ENCODE peak calls at places on chromosomes 16 and 17, in four cellular contexts. E is tibial artery, J is prostate gland, U is endodermal cell. G is an unnamed sample.

GRCh38 chr16:5328546-5328945 is 231.0 kb upstream of the EEF2KMT start:
- DNase-seq in J (no peak), E (no peak), U (no peak), G (no peak)

GRCh38 chr16:14056970-14057369 is 14.1 kb upstream of the MRTFB start:
- DNase-seq in E (no peak), J (no peak), U (no peak), G (no peak)

GRCh38 chr17:76867578-76868175 is 527 bp upstream of the MGAT5B start:
- DNase-seq in E (no peak), J (no peak), U (peak), G (no peak)

GRCh38 chr17:82245144-82246039 is 16.6 kb downstream of the SLC16A3 start:
- DNase-seq in E (no peak), U (peak), J (no peak), G (peak)

GRCh38 chr17:4719684-4720221 is 9.3 kb downstream of the ARRB2 start:
- DNase-seq in U (no peak), E (no peak), J (no peak), G (peak)

GRCh38 chr16:83470406-83470805 is 337.4 kb upstream of the HSBP1 start:
- DNase-seq in U (no peak), J (no peak), E (no peak), G (no peak)

GRCh38 chr17:49633762-49634486 is 44.0 kb downstream of the SPOP start:
- DNase-seq in E (no peak), U (no peak), J (no peak), G (no peak)

GRCh38 chr17:7997186-7997585 is 5.2 kb upstream of the GUCY2D start:
- DNase-seq in E (no peak), J (no peak), U (peak), G (no peak)

GRCh38 chr17:31427684-31428083 is 36.2 kb downstream of the RAB11FIP4 start:
- DNase-seq in U (peak), J (no peak), E (no peak), G (no peak)

GRCh38 chr17:39754161-39754957 is 16.6 kb downstream of the GRB7 start:
- DNase-seq in J (peak), E (peak), U (peak), G (peak)

DNA sequence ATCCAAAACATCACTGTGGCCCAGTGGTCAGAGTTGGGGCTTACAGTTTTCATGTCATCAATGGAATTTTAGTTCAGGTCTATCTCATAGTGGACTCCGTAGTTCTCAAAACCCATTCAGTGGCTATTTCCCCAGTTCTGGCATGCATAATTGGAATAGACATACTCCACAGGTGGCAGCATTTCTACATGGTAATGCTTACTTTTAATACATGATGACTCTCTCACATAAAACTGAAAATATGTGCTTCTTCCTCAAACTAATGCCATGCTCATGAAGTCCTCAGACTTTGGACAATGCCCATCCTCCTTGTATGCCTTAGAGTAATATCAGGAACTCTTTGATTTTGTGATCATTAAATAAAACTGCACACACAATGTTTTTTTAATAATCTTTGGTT is 857.4 kb upstream of the GOT2 start:
- DNase-seq in J (no peak), E (no peak), U (no peak), G (no peak)
- TF ChIP-seq CTCF in J (no peak), E (no peak), U (no peak), G (no peak)

DNA sequence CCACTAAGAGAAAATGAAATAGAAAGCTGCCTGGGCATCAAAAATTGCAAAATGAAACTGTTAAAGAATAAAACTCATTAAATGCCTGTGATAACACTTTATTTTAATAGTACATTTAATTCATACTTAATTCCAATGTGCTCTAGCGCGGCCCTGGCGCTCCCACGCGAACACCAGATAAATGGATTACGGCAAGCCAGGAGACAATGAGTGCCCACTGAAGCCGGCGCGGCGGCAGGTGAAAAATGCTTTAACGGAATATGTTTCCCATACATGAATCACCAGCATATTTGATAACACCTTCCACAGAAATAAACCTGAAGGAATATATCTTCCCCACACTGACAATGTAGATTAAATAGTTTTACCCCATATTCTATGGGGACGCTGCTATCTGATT is 245.5 kb downstream of the RBFOX3 start:
- DNase-seq in U (no peak), J (no peak), E (no peak), G (no peak)
- H3K4me3 ChIP-seq in U (no peak), J (no peak), E (no peak), G (no peak)

GRCh38 chr17:66939461-66940114 is 24.9 kb upstream of the CACNG4 start:
- DNase-seq in E (no peak), J (no peak), U (peak), G (no peak)
- TF ChIP-seq CTCF in E (no peak), J (no peak), U (no peak), G (no peak)

GRCh38 chr16:79380990-79381389 is 219.5 kb downstream of the MAF start:
- DNase-seq in J (no peak), E (no peak), U (no peak), G (no peak)
- H3K4me3 ChIP-seq in J (no peak), E (no peak), U (no peak), G (no peak)

DNA sequence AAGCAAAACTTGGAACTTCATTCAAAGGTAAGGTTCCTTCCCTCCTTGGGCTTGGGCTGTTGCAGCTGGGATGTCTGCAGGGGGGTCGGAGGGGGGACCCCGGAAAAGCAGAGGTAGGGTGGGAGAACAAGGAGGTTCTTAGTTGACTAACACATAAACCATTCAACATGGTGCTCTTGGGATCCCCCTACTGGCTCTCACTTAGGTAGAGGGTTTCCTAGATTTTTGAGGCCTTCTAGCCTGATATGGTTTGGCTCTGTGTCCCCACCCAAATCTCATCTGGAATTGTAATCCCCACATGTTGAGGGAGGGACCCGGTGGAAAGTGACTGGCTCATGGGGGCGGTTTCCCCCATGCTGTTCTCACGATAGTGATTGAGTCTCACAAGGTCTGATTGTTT is 93.9 kb downstream of the RGS9 start:
- DNase-seq in J (no peak), U (no peak), E (no peak), G (no peak)
- TF ChIP-seq CTCF in J (no peak), U (no peak), E (no peak), G (no peak)

GRCh38 chr16:4232541-4233386 is 9.1 kb downstream of the SRL start:
- DNase-seq in E (no peak), U (no peak), J (no peak), G (no peak)
- H3K4me3 ChIP-seq in E (no peak), U (no peak), J (no peak), G (no peak)

GRCh38 chr17:64275016-64275415 is 12.0 kb upstream of the TEX2 start:
- DNase-seq in J (no peak), U (no peak), E (no peak), G (no peak)

GRCh38 chr17:64276961-64277505 is 14.0 kb upstream of the TEX2 start:
- DNase-seq in E (no peak), U (peak), J (no peak), G (no peak)

GRCh38 chr17:64281962-64282752 is 19.1 kb upstream of the TEX2 start:
- DNase-seq in U (peak), E (no peak), J (peak), G (peak)

GRCh38 chr17:64277831-64278562 is 14.9 kb upstream of the TEX2 start:
- DNase-seq in U (no peak), J (no peak), E (no peak), G (no peak)

GRCh38 chr17:64278614-64279013 is 15.6 kb upstream of the TEX2 start:
- DNase-seq in E (no peak), U (peak), J (no peak), G (no peak)
- TF ChIP-seq CTCF in E (no peak), U (no peak), J (no peak), G (no peak)

GRCh38 chr16:1152123-1152638 is 725 bp upstream of the CACNA1H start:
- DNase-seq in J (no peak), U (peak), E (no peak), G (no peak)
- H3K4me3 ChIP-seq in J (peak), U (peak), E (peak), G (peak)

DNA sequence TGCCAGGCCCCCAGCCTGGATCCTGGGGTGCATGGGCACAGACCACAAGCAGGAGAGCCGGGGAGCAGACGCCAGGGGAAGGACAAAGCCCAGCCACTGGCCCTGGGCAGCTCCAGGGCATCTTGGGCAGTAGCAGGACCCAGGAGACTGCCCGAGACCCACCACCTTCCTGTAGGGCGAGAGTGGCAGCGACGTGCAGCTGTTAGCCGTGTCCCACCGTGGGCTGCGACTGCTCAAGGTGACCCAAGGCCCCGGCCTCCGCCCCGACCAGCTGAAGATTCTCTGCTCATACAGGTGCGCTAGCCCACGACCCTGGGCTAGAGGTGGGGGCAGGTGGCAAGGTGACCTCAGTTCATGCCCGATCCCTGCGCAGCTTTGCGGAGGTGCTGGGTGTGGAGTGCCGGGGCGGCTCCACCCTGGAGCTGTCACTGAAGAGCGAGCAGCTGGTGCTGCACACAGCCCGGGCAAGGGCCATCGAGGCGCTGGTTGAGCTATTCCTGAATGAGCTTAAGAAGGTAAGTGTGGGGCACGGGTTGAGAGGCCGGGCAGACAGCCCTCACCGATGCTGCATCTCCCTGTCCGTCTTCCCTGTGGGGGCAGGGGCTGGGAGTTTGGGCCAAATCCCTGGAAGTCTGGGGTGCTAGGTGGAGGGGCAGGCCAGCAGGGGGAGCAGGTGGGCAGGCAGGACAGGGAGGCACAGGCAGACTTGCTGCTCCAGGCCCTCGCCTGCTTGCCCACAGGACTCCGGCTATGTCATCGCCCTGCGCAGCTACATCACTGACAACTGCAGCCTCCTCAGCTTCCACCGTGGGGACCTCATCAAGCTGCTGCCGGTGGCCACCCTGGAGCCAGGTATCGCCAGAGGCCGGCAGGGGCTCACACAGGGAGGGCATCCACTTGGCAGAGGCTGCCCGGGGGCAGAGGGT is 13.5 kb upstream of the SMIM5 start:
- DNase-seq in U (peak), J (no peak), E (no peak), G (no peak)
- TF ChIP-seq CTCF in U (peak), J (peak), E (peak), G (peak)

GRCh38 chr16:69618721-69619120 is 53.0 kb downstream of the NFAT5 start:
- DNase-seq in U (no peak), E (no peak), J (no peak), G (no peak)
- H3K4me3 ChIP-seq in U (no peak), E (no peak), J (no peak), G (no peak)

G was measured in lower lobe of right lung.